ENCODE peak calls at places on chromosome 19, in six cellular contexts. Q, D, F, R, L and J are unnamed samples.

GRCh38 chr19:18300930-18301717 is 19.7 kb upstream of the JUND start:
- DNase-seq in L (no peak), Q (no peak), R (peak; percentile 96), F (no peak), D (peak; percentile 90), J (no peak)

GRCh38 chr19:1466461-1467227 is 12.4 kb downstream of the C19orf25 start:
- DNase-seq in Q (no peak), F (no peak), D (no peak), L (no peak), R (no peak), J (no peak)

GRCh38 chr19:45215391-45216191 is 29.6 kb downstream of the EXOC3L2 start:
- DNase-seq in D (peak; percentile 31), L (no peak), Q (peak; percentile 37), R (no peak), F (no peak), J (no peak)

GRCh38 chr19:18292810-18293641 is 11.6 kb upstream of the JUND start:
- DNase-seq in L (peak; percentile 88), F (peak; percentile 86), R (peak; percentile 92), Q (peak; percentile 65), D (peak; percentile 76), J (no peak)

GRCh38 chr19:41957838-41958366 is 1.2 kb downstream of the RABAC1 start:
- DNase-seq in L (no peak), R (peak; percentile 79), D (peak; percentile 88), Q (peak; percentile 70), F (peak; percentile 66), J (no peak)

GRCh38 chr19:56110515-56111448 is 10.3 kb downstream of the ZNF787 start:
- DNase-seq in F (no peak), R (no peak), Q (no peak), D (peak; percentile 84), L (no peak), J (no peak)

GRCh38 chr19:46537136-46538097 is 41.8 kb upstream of the PNMA8B start:
- DNase-seq in L (no peak), R (peak; percentile 68), F (peak; percentile 64), D (peak; percentile 54), Q (peak; percentile 81), J (peak; percentile 58)

GRCh38 chr19:33676999-33677665 is 55.4 kb downstream of the CHST8 start:
- DNase-seq in R (peak; percentile 31), Q (no peak), L (no peak), D (no peak), F (no peak), J (no peak)

GRCh38 chr19:27752530-27753184 is 1460.3 kb downstream of the UQCRFS1 start:
- DNase-seq in R (no peak), L (no peak), Q (no peak), D (no peak), F (no peak), J (no peak)

GRCh38 chr19:29811125-29812079 is at the start of gene CCNE1:
- DNase-seq in R (peak; percentile 93), D (peak; percentile 92), L (peak; percentile 93), Q (peak; percentile 95), F (peak; percentile 83), J (peak; percentile 92)

GRCh38 chr19:737591-738093 is 13.3 kb upstream of the MISP start:
- DNase-seq in L (no peak), F (peak; percentile 49), D (no peak), Q (peak; percentile 76), R (no peak), J (peak; percentile 49)

GRCh38 chr19:29539131-29539530 is 13.3 kb downstream of the VSTM2B start:
- DNase-seq in F (no peak), D (peak; percentile 3), L (no peak), R (peak; percentile 34), Q (no peak), J (no peak)

GRCh38 chr19:18862976-18863842 is 31.4 kb downstream of the UPF1 start:
- DNase-seq in Q (no peak), L (no peak), R (no peak), F (no peak), D (no peak), J (no peak)

GRCh38 chr19:13833330-13834265 is 38.4 kb downstream of the ZSWIM4 start:
- DNase-seq in Q (peak; percentile 94), F (peak; percentile 31), D (peak; percentile 94), R (peak; percentile 98), L (peak; percentile 94), J (peak; percentile 94)

GRCh38 chr19:27741236-27741635 is 1471.7 kb downstream of the UQCRFS1 start:
- DNase-seq in L (peak; percentile 11), F (no peak), R (no peak), D (no peak), Q (no peak), J (no peak)

GRCh38 chr19:33740811-33741396 is 55.8 kb upstream of the KCTD15 start:
- DNase-seq in F (peak; percentile 38), D (no peak), R (no peak), Q (no peak), L (no peak), J (no peak)

GRCh38 chr19:6712231-6712630 is 8.2 kb downstream of the C3 start:
- DNase-seq in D (no peak), F (no peak), R (no peak), L (no peak), Q (no peak), J (no peak)

GRCh38 chr19:1098177-1099051 is 3.2 kb upstream of the POLR2E start:
- DNase-seq in Q (no peak), D (peak; percentile 89), L (no peak), F (no peak), R (no peak), J (no peak)

GRCh38 chr19:4933528-4933927 is 24.2 kb downstream of the UHRF1 start:
- DNase-seq in Q (no peak), L (no peak), F (peak; percentile 64), R (no peak), D (no peak), J (no peak)

GRCh38 chr19:29547361-29547960 is 21.7 kb downstream of the VSTM2B start:
- DNase-seq in D (peak; percentile 8), F (no peak), L (peak; percentile 10), Q (no peak), R (peak; percentile 20), J (no peak)

GRCh38 chr19:54017266-54017665 is 25.8 kb downstream of the CACNG6 start:
- DNase-seq in R (no peak), L (no peak), Q (no peak), F (no peak), D (no peak), J (no peak)

GRCh38 chr19:56141416-56141992 is 417 bp downstream of the ZNF444 start:
- DNase-seq in R (no peak), L (no peak), D (no peak), Q (no peak), F (peak; percentile 26), J (no peak)

GRCh38 chr19:46271488-46272197 is 25.2 kb upstream of the HIF3A start:
- DNase-seq in L (no peak), D (no peak), F (no peak), Q (no peak), R (no peak), J (no peak)

GRCh38 chr19:29606420-29606747 is 301 bp downstream of the POP4 start:
- DNase-seq in F (no peak), R (no peak), D (no peak), L (no peak), Q (no peak), J (no peak)

GRCh38 chr19:14089662-14090508 is 666 bp downstream of the SAMD1 start:
- DNase-seq in F (peak; percentile 71), L (no peak), Q (peak; percentile 74), R (peak; percentile 71), D (no peak), J (peak; percentile 42)

GRCh38 chr19:45901432-45901903 is 945 bp downstream of the MYPOP start:
- DNase-seq in D (peak; percentile 70), L (no peak), Q (peak; percentile 43), R (no peak), F (peak; percentile 92), J (peak; percentile 51)

GRCh38 chr19:3670796-3671679 is 29.2 kb downstream of the PIP5K1C start:
- DNase-seq in D (peak; percentile 66), Q (no peak), R (peak; percentile 97), F (no peak), L (no peak), J (peak; percentile 74)

GRCh38 chr19:52453324-52454094 is at the start of gene ZNF578:
- DNase-seq in Q (peak; percentile 83), D (peak; percentile 28), L (no peak), R (peak; percentile 79), F (no peak), J (peak; percentile 66)

GRCh38 chr19:31350693-31351211 is 1.5 kb upstream of the TSHZ3 start:
- DNase-seq in Q (peak; percentile 78), D (peak; percentile 40), R (peak; percentile 78), F (peak; percentile 25), L (no peak), J (no peak)

GRCh38 chr19:36128392-36128736 is 11.5 kb upstream of the CAPNS1 start:
- DNase-seq in D (peak; percentile 39), L (no peak), F (peak; percentile 66), R (no peak), Q (no peak), J (no peak)

GRCh38 chr19:1133471-1133929 is 29.7 kb downstream of the GPX4 start:
- DNase-seq in D (peak; percentile 55), R (no peak), L (no peak), F (peak; percentile 57), Q (no peak), J (peak; percentile 75)

GRCh38 chr19:1235625-1236538 is 1.9 kb downstream of the CBARP start:
- DNase-seq in Q (no peak), L (no peak), D (no peak), F (no peak), R (no peak), J (no peak)

GRCh38 chr19:8481191-8481590 is 21.2 kb downstream of the PRAM1 start:
- DNase-seq in F (no peak), L (no peak), Q (no peak), D (no peak), R (peak; percentile 60), J (no peak)
- TF ChIP-seq CTCF in F (no peak), L (no peak), Q (no peak), D (no peak), R (no peak), J (no peak)

GRCh38 chr19:38003427-38004099 is 96.6 kb downstream of the SIPA1L3 start:
- DNase-seq in R (peak; percentile 81), F (peak; percentile 78), D (peak; percentile 73), L (no peak), Q (peak; percentile 76), J (no peak)
- TF ChIP-seq CTCF in R (no peak), F (no peak), D (no peak), L (no peak), Q (no peak), J (no peak)

GRCh38 chr19:58328999-58329398 is 2.2 kb downstream of the ZSCAN22 start:
- DNase-seq in Q (peak; percentile 73), D (no peak), L (no peak), F (peak; percentile 55), R (no peak), J (no peak)
- TF ChIP-seq CTCF in Q (peak; percentile 30), D (no peak), L (peak; percentile 60), F (peak; percentile 39), R (no peak), J (no peak)

GRCh38 chr19:9566729-9567128 is 17.6 kb downstream of the ZNF121 start:
- DNase-seq in F (peak; percentile 54), Q (no peak), D (no peak), L (no peak), R (no peak), J (no peak)
- TF ChIP-seq CTCF in F (peak; percentile 35), Q (no peak), D (no peak), L (peak; percentile 22), R (no peak), J (no peak)